ENCODE peak calls at places on chromosomes 4 and X, in seven cellular contexts. P is psoas muscle, B is esophagus squamous epithelium, I is brain microvascular endothelial cell, C is A673, J is right atrium auricular region, O is uterus. L is an unnamed sample.

GRCh38 chrX:120791013-120791643 is 84.5 kb downstream of the CT47B1 start:
- DNase-seq in P (peak), B (no peak), I (peak), C (peak), J (peak), O (peak), L (peak)

GRCh38 chr4:113371061-113371460 is 321.6 kb downstream of the ANK2 start:
- DNase-seq in P (no peak), B (no peak), I (no peak), C (no peak), J (no peak), O (no peak), L (no peak)

GRCh38 chr4:109465065-109465464 is 31.4 kb downstream of the SEC24B start:
- DNase-seq in P (no peak), B (no peak), I (no peak), C (no peak), J (no peak), O (no peak), L (no peak)

GRCh38 chr4:52052475-52052780 is 1.3 kb downstream of the SPATA18 start:
- DNase-seq in P (no peak), B (no peak), I (no peak), C (no peak), J (peak), O (no peak), L (no peak)

GRCh38 chrX:107628662-107629532 is 587 bp downstream of the PRPS1 start:
- DNase-seq in P (peak), B (no peak), I (peak), C (peak), J (no peak), O (peak), L (no peak)

GRCh38 chr4:97587912-97588311 is 555.4 kb downstream of the STPG2 start:
- DNase-seq in P (no peak), B (no peak), I (peak), C (no peak), J (no peak), O (no peak), L (no peak)

GRCh38 chr4:137755033-137755471 is 222.8 kb upstream of the PCDH18 start:
- DNase-seq in P (no peak), B (no peak), I (peak), C (peak), J (no peak), O (no peak), L (peak)

GRCh38 chrX:115948018-115948923 is 222.3 kb upstream of the AGTR2 start:
- DNase-seq in P (no peak), B (no peak), I (no peak), C (no peak), J (no peak), O (no peak), L (no peak)

GRCh38 chrX:155613927-155614559 is 1.3 kb upstream of the TMLHE start:
- DNase-seq in P (no peak), B (no peak), I (no peak), C (no peak), J (no peak), O (no peak), L (no peak)

GRCh38 chr4:74152841-74153240 is 5.1 kb upstream of the MTHFD2L start:
- DNase-seq in P (no peak), B (no peak), I (no peak), C (no peak), J (no peak), O (no peak), L (no peak)

GRCh38 chr4:153448003-153448731 is 18.0 kb upstream of the TMEM131L start:
- DNase-seq in P (no peak), B (no peak), I (no peak), C (peak), J (no peak), O (no peak), L (no peak)

GRCh38 chrX:57445046-57445445 is 146.8 kb upstream of the ZXDB start:
- DNase-seq in P (no peak), B (no peak), I (no peak), C (no peak), J (no peak), O (no peak), L (no peak)

GRCh38 chrX:79325263-79325958 is 41.7 kb downstream of the ITM2A start:
- DNase-seq in P (no peak), B (no peak), I (no peak), C (no peak), J (no peak), O (no peak), L (no peak)

GRCh38 chrX:95612350-95612749 is 1072.3 kb upstream of the DIAPH2 start:
- DNase-seq in P (no peak), B (no peak), I (no peak), C (no peak), J (no peak), O (no peak), L (no peak)

GRCh38 chrX:66731398-66731797 is 92.5 kb upstream of the EDA2R start:
- DNase-seq in P (no peak), B (no peak), I (peak), C (peak), J (no peak), O (no peak), L (peak)

GRCh38 chrX:143363419-143363818 is 153.9 kb downstream of the SPANXN3 start:
- DNase-seq in P (no peak), B (no peak), I (no peak), C (no peak), J (no peak), O (no peak), L (no peak)

GRCh38 chr4:84497220-84497834 is 1.8 kb downstream of the NKX6-1 start:
- DNase-seq in P (no peak), B (no peak), I (no peak), C (peak), J (no peak), O (peak), L (no peak)

DNA sequence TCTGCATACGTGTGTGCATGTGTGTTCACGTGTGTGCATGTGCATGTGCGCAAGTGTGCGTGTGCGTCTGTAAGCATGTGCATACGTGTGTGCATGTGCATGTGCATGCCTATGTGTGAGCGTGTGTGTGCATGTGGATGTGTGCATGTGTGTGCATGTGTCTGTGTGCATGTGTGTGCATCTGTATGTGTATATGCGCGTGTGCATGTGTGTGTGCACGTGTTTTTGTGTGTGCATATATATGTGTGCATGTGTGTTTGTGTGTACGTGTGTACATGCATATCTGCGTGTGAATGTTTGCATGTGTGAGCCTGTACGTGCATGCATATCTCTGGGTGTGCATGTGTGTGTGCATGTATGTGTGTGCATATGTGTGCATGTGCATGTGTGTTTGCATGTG is 35.7 kb upstream of the DRD5 start:
- DNase-seq in P (no peak), B (no peak), I (no peak), C (no peak), J (no peak), O (no peak), L (no peak)
- TF ChIP-seq CTCF in P (no peak), B (no peak), I (no peak), C (no peak), J (no peak), O (no peak), L (no peak)

DNA sequence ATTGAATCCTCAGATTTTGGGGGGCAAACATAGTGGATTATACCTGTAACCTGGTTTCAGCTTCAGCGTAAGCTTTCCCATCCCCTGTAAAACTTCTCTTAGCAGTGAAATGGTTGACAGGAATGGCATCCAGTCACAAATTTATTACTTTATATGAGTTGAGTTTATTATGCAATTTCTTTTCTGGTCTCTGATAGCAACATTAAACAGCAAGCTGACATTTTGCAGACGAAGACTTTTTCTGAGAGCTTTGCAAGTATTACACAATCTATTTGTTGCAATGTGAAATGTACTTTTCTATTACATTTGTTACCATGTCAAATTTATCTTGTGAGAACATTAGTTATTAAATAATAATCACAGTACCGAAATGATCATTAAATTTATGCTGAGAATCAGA is 60.6 kb downstream of the GSPT2 start:
- DNase-seq in P (no peak), B (no peak), I (no peak), C (no peak), J (no peak), O (no peak), L (no peak)
- H3K4me3 ChIP-seq in P (peak), B (peak), I (peak), C (peak), J (peak), O (peak), L (no peak)

GRCh38 chr4:112247021-112247420 is 15.4 kb downstream of the AP1AR start:
- DNase-seq in P (no peak), B (no peak), I (no peak), C (no peak), J (no peak), O (no peak), L (no peak)

GRCh38 chr4:112251044-112251632 is 19.6 kb downstream of the AP1AR start:
- DNase-seq in P (no peak), B (no peak), I (no peak), C (no peak), J (no peak), O (no peak), L (no peak)

DNA sequence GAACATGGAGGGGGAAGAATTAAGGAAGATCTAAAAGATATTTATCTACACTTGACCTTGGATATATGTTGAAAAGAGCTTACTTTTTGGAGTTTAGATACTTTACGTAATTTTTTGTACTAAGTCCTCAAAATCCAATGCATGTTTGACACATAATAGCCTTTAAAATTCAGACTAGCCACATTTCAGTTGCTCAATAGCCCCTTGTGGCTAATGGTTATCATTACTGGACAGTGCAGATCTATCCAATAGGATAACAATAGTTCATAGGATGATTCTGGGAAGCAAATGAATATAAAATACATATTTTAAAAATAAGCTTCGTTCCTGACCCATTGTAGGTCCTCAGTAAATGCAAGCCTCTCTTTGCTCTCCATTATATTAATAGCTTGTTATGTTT is 13.8 kb downstream of the AP1AR start:
- DNase-seq in P (no peak), B (no peak), I (no peak), C (no peak), J (no peak), O (no peak), L (no peak)
- TF ChIP-seq CTCF in P (no peak), B (no peak), I (peak), C (no peak), J (no peak), O (no peak), L (no peak)

DNA sequence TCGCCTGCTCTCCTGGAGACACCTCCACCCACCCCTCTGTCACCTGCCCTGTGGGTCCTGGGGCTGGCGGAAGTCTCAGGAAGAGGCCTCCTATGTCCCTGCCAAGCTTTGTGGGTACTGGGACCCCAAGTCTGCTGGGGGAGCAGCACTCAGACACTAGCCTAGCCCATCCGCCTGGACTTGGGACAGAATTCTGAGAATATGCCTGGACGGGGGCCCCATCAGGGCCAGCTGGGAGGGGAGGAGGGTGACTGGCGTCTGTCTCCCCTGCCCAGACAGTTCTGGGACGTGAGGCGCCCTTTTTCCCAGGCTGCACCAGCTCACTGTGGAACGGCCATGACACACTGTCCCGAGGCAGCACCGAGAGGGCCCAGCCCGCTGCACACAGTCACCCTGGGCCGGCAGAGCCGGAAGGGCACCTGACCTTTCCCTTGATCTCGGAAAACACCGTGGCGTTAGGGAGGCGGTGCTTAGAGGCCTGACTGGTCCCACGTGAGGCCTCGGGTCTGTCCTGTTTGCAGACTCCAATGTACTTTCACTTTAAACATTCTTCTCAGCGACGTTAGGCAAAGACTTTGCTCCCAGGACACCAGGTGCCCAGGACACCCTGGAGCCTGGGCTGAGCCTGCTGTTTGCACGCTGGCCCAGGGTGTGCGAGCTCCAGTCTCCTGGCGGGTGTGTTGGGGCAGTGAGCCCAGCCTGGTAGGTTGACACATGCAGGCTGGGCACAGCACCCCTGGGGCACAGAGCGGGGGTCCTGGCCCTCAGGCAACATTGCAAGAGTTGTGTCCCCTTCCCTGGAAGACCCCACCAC is 700 bp downstream of the SLC26A1 start:
- DNase-seq in P (no peak), B (no peak), I (no peak), C (no peak), J (no peak), O (no peak), L (no peak)
- H3K4me3 ChIP-seq in P (no peak), B (peak), I (no peak), C (no peak), J (no peak), O (no peak), L (no peak)